ENCODE peak calls at places on chromosomes 3 and 15, in six cellular contexts. E is mesenchymal stem cell, Y is neuronal stem cell, S is IMR-90, K is H1, G is H9. A is an unnamed sample.

GRCh38 chr15:44081223-44082013 is 113.7 kb downstream of the FRMD5 start:
- DNase-seq in E (no peak), Y (no peak), S (peak), K (no peak), G (no peak), A (no peak)

GRCh38 chr3:48013288-48013980 is 2.8 kb downstream of the MAP4 start:
- DNase-seq in E (peak), Y (no peak), S (peak), K (no peak), G (no peak), A (peak)

GRCh38 chr3:85560088-85560790 is 601.5 kb downstream of the CADM2 start:
- DNase-seq in E (no peak), Y (no peak), S (no peak), K (no peak), G (no peak), A (no peak)

GRCh38 chr15:63556246-63556645 is 40.9 kb upstream of the FBXL22 start:
- DNase-seq in E (no peak), Y (no peak), S (no peak), K (no peak), G (no peak), A (no peak)

GRCh38 chr3:54891540-54891897 is 36.3 kb downstream of the LRTM1 start:
- DNase-seq in E (peak), Y (no peak), S (peak), K (peak), G (peak), A (peak)

GRCh38 chr15:91291673-91292072 is 191.6 kb downstream of the SV2B start:
- DNase-seq in E (no peak), Y (no peak), S (peak), K (no peak), G (peak), A (peak)

GRCh38 chr3:45026038-45026437 is at the start of gene CLEC3B:
- DNase-seq in E (no peak), Y (no peak), S (peak), K (no peak), G (no peak), A (no peak)

GRCh38 chr15:92429378-92430066 is 35.8 kb downstream of the ST8SIA2 start:
- DNase-seq in E (peak), Y (peak), S (peak), K (no peak), G (no peak), A (no peak)

GRCh38 chr3:142279965-142280590 is 54.7 kb upstream of the GK5 start:
- DNase-seq in E (peak), Y (peak), S (peak), K (peak), G (peak), A (peak)

GRCh38 chr3:131217296-131217741 is 164.3 kb upstream of the NUDT16 start:
- DNase-seq in E (peak), Y (no peak), S (no peak), K (no peak), G (no peak), A (peak)

GRCh38 chr3:11641683-11642407 is 1.9 kb downstream of the VGLL4 start:
- DNase-seq in E (peak), Y (no peak), S (peak), K (no peak), G (no peak), A (no peak)

GRCh38 chr3:27596920-27597319 is 112.7 kb upstream of the SLC4A7 start:
- DNase-seq in E (peak), Y (no peak), S (peak), K (no peak), G (no peak), A (peak)

GRCh38 chr3:197692641-197693040 is 44.1 kb downstream of the RUBCN start:
- DNase-seq in E (peak), Y (no peak), S (peak), K (no peak), G (no peak), A (no peak)

GRCh38 chr3:102006812-102007485 is 157.6 kb downstream of the NFKBIZ start:
- DNase-seq in E (peak), Y (no peak), S (peak), K (no peak), G (no peak), A (no peak)

GRCh38 chr15:79378394-79379158 is 53.6 kb upstream of the MINAR1 start:
- DNase-seq in E (no peak), Y (no peak), S (peak), K (no peak), G (no peak), A (no peak)

GRCh38 chr3:71398157-71398836 is 185.2 kb downstream of the FOXP1 start:
- DNase-seq in E (no peak), Y (no peak), S (no peak), K (no peak), G (no peak), A (no peak)

GRCh38 chr3:97235611-97236315 is 421.4 kb downstream of the EPHA6 start:
- DNase-seq in E (no peak), Y (no peak), S (no peak), K (no peak), G (no peak), A (peak)

GRCh38 chr3:69407908-69408307 is 22.0 kb upstream of the FRMD4B start:
- DNase-seq in E (no peak), Y (no peak), S (no peak), K (no peak), G (no peak), A (no peak)

GRCh38 chr3:168442502-168442901 is 346.8 kb upstream of the GOLIM4 start:
- DNase-seq in E (no peak), Y (no peak), S (no peak), K (no peak), G (no peak), A (no peak)

GRCh38 chr3:179174898-179175297 is 26.7 kb downstream of the PIK3CA start:
- DNase-seq in E (no peak), Y (no peak), S (no peak), K (no peak), G (no peak), A (peak)

GRCh38 chr15:76336254-76337046 is at the start of gene ISL2:
- DNase-seq in E (peak), Y (peak), S (peak), K (peak), G (peak), A (no peak)

GRCh38 chr3:60053518-60054265 is 1003.9 kb upstream of the CFAP20DC start:
- DNase-seq in E (no peak), Y (no peak), S (peak), K (no peak), G (no peak), A (no peak)

GRCh38 chr15:74365619-74366445 is 1.6 kb downstream of the CYP11A1 start:
- DNase-seq in E (peak), Y (peak), S (peak), K (no peak), G (peak), A (peak)

GRCh38 chr15:77632760-77633133 is at the start of gene LINGO1:
- DNase-seq in E (peak), Y (peak), S (no peak), K (no peak), G (no peak), A (no peak)

GRCh38 chr3:24137958-24138875 is 193.1 kb downstream of the NR1D2 start:
- DNase-seq in E (no peak), Y (no peak), S (no peak), K (no peak), G (no peak), A (no peak)

GRCh38 chr15:84817461-84818081 is 415 bp downstream of the ALPK3 start:
- DNase-seq in E (peak), Y (peak), S (no peak), K (no peak), G (peak), A (no peak)

GRCh38 chr3:126654571-126655393 is at the start of gene TXNRD3:
- DNase-seq in E (peak), Y (peak), S (peak), K (peak), G (peak), A (peak)

GRCh38 chr3:151969026-151969658 is 95.7 kb downstream of the SUCNR1 start:
- DNase-seq in E (peak), Y (no peak), S (peak), K (no peak), G (no peak), A (no peak)

GRCh38 chr3:32892625-32893598 is 58.5 kb upstream of the CCR4 start:
- DNase-seq in E (no peak), Y (no peak), S (no peak), K (no peak), G (no peak), A (no peak)

GRCh38 chr3:69893274-69893673 is 106.3 kb upstream of the SAMMSON start:
- DNase-seq in E (no peak), Y (no peak), S (no peak), K (no peak), G (no peak), A (no peak)

GRCh38 chr3:64957639-64958038 is 269.8 kb upstream of the ADAMTS9 start:
- DNase-seq in E (no peak), Y (no peak), S (no peak), K (no peak), G (no peak), A (no peak)

GRCh38 chr3:148758303-148758884 is 60.7 kb downstream of the AGTR1 start:
- DNase-seq in E (no peak), Y (peak), S (no peak), K (no peak), G (no peak), A (no peak)

GRCh38 chr3:31767920-31768319 is 213.1 kb downstream of the OSBPL10 start:
- DNase-seq in E (no peak), Y (no peak), S (no peak), K (no peak), G (no peak), A (no peak)

GRCh38 chr3:15327941-15328340 is 4.4 kb downstream of the SH3BP5 start:
- DNase-seq in E (no peak), Y (no peak), S (peak), K (no peak), G (no peak), A (peak)

GRCh38 chr3:72413228-72413627 is 435.0 kb downstream of the SHQ1 start:
- DNase-seq in E (peak), Y (no peak), S (peak), K (no peak), G (no peak), A (no peak)

GRCh38 chr15:100457201-100457600 is 71.5 kb downstream of the CERS3 start:
- DNase-seq in E (peak), Y (peak), S (peak), K (no peak), G (no peak), A (no peak)

GRCh38 chr3:179414804-179415203 is 36.5 kb downstream of the GNB4 start:
- DNase-seq in E (no peak), Y (no peak), S (no peak), K (no peak), G (no peak), A (no peak)

DNA sequence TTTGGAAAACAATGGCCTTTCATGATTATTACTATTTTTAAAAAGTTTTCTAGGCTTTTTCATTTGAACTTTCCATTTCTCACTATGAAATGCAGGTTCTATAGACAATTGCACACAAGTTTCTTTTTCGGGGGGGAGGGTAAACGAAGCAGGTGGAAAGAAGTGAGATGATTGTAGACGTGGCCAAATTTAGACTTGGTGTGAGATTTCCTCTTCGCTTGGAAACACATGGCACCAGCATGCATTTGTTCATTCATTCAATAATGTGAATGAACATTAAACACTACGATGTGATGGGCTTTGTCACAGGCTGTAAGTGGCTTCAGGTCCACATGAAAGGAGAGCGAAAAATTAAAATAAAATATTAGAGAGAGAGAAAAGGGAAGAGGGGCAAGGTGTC is 35.9 kb downstream of the GAP43 start:
- DNase-seq in E (no peak), Y (no peak), S (no peak), K (no peak), G (no peak), A (no peak)
- H3K4ac ChIP-seq in E (no peak), Y (no peak), S (peak), K (peak), G (no peak), A (no peak)

DNA sequence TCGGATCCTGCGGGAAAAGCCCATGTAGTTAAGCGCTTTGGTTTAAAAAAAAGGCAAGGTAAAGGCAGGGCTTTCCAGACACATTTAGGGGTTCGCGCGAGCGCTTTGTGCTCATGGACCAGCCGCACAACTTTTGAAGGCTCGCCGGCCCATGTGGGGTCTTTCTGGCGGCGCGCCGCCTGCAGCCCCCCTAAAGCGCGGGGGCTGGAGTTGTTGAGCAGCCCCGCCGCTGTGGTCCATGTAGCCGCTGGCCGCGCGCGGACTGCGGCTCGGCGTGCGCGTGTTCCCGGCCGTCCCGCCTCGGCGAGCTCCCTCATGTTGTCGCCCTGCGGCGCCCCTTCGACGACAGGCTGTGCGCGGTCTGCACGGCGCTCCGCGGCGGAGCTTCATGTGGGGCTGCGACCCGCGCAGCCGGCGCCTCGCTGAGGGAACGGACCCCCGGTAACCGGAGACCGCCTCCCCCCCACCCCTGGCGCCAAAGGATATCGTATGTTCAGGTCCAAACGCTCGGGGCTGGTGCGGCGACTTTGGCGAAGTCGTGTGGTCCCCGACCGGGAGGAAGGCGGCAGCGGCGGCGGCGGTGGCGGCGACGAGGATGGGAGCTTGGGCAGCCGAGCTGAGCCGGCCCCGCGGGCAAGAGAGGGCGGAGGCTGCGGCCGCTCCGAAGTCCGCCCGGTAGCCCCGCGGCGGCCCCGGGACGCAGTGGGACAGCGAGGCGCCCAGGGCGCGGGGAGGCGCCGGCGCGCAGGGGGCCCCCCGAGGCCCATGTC is 919 bp downstream of the SMAD6 start:
- DNase-seq in E (peak), Y (no peak), S (no peak), K (no peak), G (no peak), A (no peak)
- H3K4ac ChIP-seq in E (peak), Y (no peak), S (peak), K (peak), G (no peak), A (peak)

DNA sequence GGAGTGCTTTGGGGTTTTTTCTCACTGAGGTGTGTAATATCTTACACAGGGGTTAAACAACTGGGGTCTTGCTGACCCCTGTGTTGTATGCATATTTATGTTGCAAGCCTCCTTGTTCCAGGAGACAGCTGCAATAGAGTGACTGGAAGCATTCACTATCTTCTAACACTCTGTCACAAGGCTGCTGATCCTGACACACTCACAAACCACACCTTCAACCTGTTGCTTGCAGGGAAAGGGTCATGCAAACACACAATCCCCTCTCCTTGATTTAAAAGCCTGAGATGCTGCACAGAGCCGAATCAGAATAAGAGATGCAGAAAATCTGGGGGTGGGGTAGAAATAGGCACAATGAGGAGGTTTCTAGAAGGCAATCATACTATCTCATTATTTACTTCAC is 197.3 kb downstream of the CADPS start:
- DNase-seq in E (no peak), Y (no peak), S (no peak), K (no peak), G (no peak), A (no peak)
- H3K4ac ChIP-seq in E (no peak), Y (no peak), S (no peak), K (no peak), G (no peak), A (no peak)

DNA sequence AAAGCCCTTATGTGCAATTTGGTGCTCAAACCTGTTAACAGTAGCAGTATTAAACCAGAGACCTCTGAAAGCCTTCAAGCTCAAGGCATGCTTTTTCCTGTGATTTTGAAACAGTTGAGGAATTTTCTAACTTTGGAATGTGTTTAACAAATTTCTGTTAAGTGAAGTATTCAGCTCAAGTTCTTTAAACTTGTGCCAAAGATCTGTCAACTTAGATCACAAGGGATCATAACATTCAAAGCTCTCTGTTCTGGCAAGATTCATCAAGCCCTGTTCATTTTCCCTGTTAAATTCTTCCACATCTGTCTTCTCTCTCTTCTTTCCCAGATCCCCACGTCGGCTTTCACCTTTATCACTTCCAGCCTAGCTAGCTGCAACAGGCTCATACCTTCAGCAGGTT is 28.8 kb upstream of the RYK start:
- DNase-seq in E (no peak), Y (no peak), S (no peak), K (no peak), G (no peak), A (peak)
- H3K4ac ChIP-seq in E (no peak), Y (no peak), S (no peak), K (no peak), G (no peak), A (no peak)

GRCh38 chr15:88912500-88912921 is 668 bp downstream of the MFGE8 start:
- DNase-seq in E (peak), Y (no peak), S (no peak), K (no peak), G (no peak), A (no peak)
- H3K4ac ChIP-seq in E (no peak), Y (peak), S (peak), K (no peak), G (no peak), A (peak)

GRCh38 chr3:184016820-184017671 is 638 bp downstream of the ABCC5 start:
- DNase-seq in E (peak), Y (peak), S (peak), K (no peak), G (peak), A (peak)
- H3K4ac ChIP-seq in E (peak), Y (no peak), S (peak), K (no peak), G (no peak), A (peak)